ENCODE peak calls at places on chromosome 17, in nine cellular contexts. V, Q, F, J, I, N, L, Y and A are unnamed samples.

GRCh38 chr17:6475411-6475810 is 31.2 kb downstream of the PIMREG start:
- DNase-seq in V (no peak), Q (no peak), F (no peak), J (no peak), I (no peak), N (no peak), L (no peak), Y (no peak), A (no peak)

GRCh38 chr17:71361691-71362450 is 758.9 kb upstream of the SOX9 start:
- DNase-seq in V (peak; percentile 11), Q (peak; percentile 84), F (peak; percentile 69), J (no peak), I (peak; percentile 49), N (no peak), L (no peak), Y (no peak), A (no peak)

GRCh38 chr17:2462481-2462880 is 49.2 kb downstream of the METTL16 start:
- DNase-seq in V (no peak), Q (no peak), F (no peak), J (no peak), I (no peak), N (no peak), L (no peak), Y (no peak), A (no peak)

GRCh38 chr17:73336613-73337400 is 25.0 kb upstream of the CDC42EP4 start:
- DNase-seq in V (no peak), Q (no peak), F (no peak), J (no peak), I (no peak), N (no peak), L (no peak), Y (no peak), A (no peak)

GRCh38 chr17:2347805-2348685 is 10.7 kb downstream of the SGSM2 start:
- DNase-seq in V (peak; percentile 75), Q (peak; percentile 74), F (peak; percentile 75), J (peak; percentile 85), I (peak; percentile 93), N (peak; percentile 92), L (peak; percentile 65), Y (no peak), A (no peak)

GRCh38 chr17:61404702-61405046 is 5.0 kb downstream of the TBX2 start:
- DNase-seq in V (no peak), Q (no peak), F (no peak), J (no peak), I (no peak), N (no peak), L (no peak), Y (no peak), A (no peak)

GRCh38 chr17:75473246-75473645 is 16.8 kb downstream of the TMEM94 start:
- DNase-seq in V (no peak), Q (no peak), F (no peak), J (no peak), I (no peak), N (no peak), L (no peak), Y (peak; percentile 77), A (no peak)

GRCh38 chr17:32992360-32993033 is 850 bp downstream of the SPACA3 start:
- DNase-seq in V (no peak), Q (no peak), F (no peak), J (no peak), I (no peak), N (no peak), L (no peak), Y (no peak), A (no peak)

GRCh38 chr17:58200024-58200633 is 7.6 kb downstream of the EPX start:
- DNase-seq in V (peak; percentile 35), Q (peak; percentile 20), F (peak; percentile 38), J (no peak), I (peak; percentile 53), N (peak; percentile 74), L (peak; percentile 42), Y (peak; percentile 66), A (no peak)

GRCh38 chr17:53627511-53627910 is 195.2 kb upstream of the KIF2B start:
- DNase-seq in V (peak; percentile 18), Q (peak; percentile 80), F (peak; percentile 68), J (no peak), I (peak; percentile 28), N (no peak), L (no peak), Y (no peak), A (no peak)

GRCh38 chr17:57243171-57243622 is 13.1 kb upstream of the MSI2 start:
- DNase-seq in V (peak; percentile 77), Q (peak; percentile 45), F (peak; percentile 53), J (peak; percentile 66), I (peak; percentile 62), N (peak; percentile 82), L (peak; percentile 61), Y (peak; percentile 79), A (peak; percentile 40)

GRCh38 chr17:38341035-38341721 is 2.6 kb downstream of the GPR179 start:
- DNase-seq in V (peak; percentile 58), Q (no peak), F (peak; percentile 49), J (no peak), I (no peak), N (peak; percentile 57), L (no peak), Y (no peak), A (no peak)

GRCh38 chr17:54781389-54781788 is 119.3 kb upstream of the TOM1L1 start:
- DNase-seq in V (no peak), Q (no peak), F (peak; percentile 6), J (no peak), I (no peak), N (no peak), L (no peak), Y (no peak), A (no peak)

DNA sequence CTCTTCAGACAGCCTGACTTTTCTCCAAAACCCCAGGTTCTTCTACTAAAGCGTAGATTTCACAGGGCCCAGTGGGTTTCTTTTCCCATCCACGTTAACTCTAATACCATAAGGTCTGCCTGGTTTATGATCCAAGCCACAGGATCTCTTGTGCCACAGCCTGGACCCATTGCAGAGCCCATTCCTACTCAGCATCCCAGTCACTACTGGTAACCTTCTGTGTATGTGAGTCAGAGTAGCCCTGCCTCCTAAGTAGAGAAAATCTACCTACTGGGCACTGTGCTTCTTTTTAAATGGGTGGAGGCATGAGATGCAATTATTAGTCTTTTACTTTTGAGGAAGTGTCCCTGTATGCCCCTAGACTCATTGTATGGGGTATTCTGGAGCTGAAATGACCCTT is 13.5 kb downstream of the CCL11 start:
- DNase-seq in V (no peak), Q (peak; percentile 21), F (peak; percentile 24), J (no peak), I (no peak), N (no peak), L (no peak), Y (no peak), A (no peak)
- TF ChIP-seq CTCF in V (no peak), Q (no peak), F (no peak), J (no peak), I (no peak), N (no peak), L (no peak), Y (no peak), A (no peak)

DNA sequence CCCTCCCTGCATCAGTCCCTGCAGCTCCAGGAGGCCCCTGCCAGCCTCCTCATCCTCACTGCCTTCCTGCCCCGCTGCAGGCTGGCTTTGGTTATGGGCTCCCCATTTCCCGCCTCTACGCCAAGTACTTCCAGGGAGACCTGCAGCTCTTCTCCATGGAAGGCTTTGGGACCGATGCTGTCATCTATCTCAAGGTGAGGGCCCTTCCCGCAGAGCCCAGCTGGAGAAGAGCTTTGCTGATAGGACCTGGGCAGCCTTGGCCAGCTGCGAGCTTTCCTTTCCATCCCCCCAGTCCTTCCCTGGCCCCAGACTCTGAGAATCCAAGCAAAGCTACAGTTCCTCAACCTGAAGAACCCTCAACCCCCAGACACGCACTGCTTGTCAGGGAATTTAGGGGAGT is 14.1 kb downstream of the PDK2 start:
- DNase-seq in V (no peak), Q (no peak), F (no peak), J (no peak), I (no peak), N (no peak), L (no peak), Y (no peak), A (no peak)
- H3K4me3 ChIP-seq in V (no peak overlapping the region), Q (no peak overlapping the region), F (no peak overlapping the region), J (no peak overlapping the region), I (no peak overlapping the region), N (no peak overlapping the region), L (no peak overlapping the region), Y (no peak overlapping the region), A (no peak overlapping the region)

GRCh38 chr17:7856840-7857723 is at the start of gene NAA38:
- DNase-seq in V (peak; percentile 100), Q (peak; percentile 99), F (peak; percentile 98), J (peak; percentile 95), I (peak; percentile 100), N (peak; percentile 100), L (peak; percentile 99), Y (peak; percentile 96), A (peak; percentile 99)
- TF ChIP-seq CTCF in V (peak; percentile 42), Q (peak; percentile 8), F (peak; percentile 64), J (peak; percentile 19), I (peak; percentile 33), N (peak; percentile 48), L (peak; percentile 64), Y (no peak), A (peak; percentile 52)

GRCh38 chr17:47957591-47958490 is at the start of gene PRR15L:
- DNase-seq in V (no peak), Q (no peak), F (peak; percentile 38), J (peak; percentile 80), I (no peak), N (no peak), L (no peak), Y (no peak), A (no peak)
- H3K4me3 ChIP-seq in V (no peak within 1 kb of the TSS), Q (no peak within 1 kb of the TSS), F (peak within 1 kb of the TSS; percentile 20), J (peak within 1 kb of the TSS; percentile 60), I (no peak within 1 kb of the TSS), N (no peak within 1 kb of the TSS), L (no peak within 1 kb of the TSS), Y (no peak within 1 kb of the TSS), A (no peak within 1 kb of the TSS)

DNA sequence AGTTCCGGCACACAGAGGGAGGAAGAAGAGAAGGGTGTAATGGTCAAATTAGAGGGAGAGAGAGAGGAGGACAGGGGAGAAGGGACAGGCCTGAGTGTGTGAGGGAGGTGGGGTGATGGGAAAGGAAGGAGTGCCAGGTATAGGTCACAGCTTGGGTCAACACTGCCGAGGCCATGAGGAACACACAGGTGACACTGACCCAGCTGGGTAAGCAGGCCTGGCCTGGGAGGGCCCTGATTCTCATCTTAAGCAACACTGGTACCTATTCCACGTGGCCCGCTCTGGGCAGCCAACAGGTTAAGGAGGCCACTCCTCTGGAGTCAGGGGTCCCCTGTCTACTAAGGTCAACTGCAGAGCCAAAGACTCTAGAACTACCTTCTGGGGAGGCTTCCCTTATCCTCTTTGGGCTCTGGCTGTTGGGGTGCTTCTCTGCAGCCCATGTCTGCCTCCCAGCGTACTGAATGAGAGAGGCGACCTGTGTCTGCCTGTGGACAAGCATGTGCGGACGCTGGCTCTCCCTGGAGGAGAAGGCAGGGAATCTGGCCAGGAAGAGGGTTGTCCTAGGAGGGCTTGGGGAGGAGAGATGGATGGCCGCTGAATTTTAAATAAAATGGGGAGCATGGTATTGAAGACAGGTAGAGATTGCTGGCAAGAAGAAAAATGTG is 57.6 kb downstream of the RGS9 start:
- DNase-seq in V (peak; percentile 20), Q (no peak), F (no peak), J (no peak), I (no peak), N (no peak), L (no peak), Y (no peak), A (no peak)
- TF ChIP-seq CTCF in V (no peak), Q (no peak), F (no peak), J (no peak), I (no peak), N (peak; percentile 10), L (peak; percentile 9), Y (no peak), A (no peak)

GRCh38 chr17:28370744-28371103 is 617 bp upstream of the VTN start:
- DNase-seq in V (no peak), Q (no peak), F (no peak), J (no peak), I (no peak), N (no peak), L (no peak), Y (no peak), A (no peak)
- H3K4me3 ChIP-seq in V (no peak overlapping the region), Q (no peak overlapping the region), F (no peak overlapping the region), J (peak overlapping the region; percentile 85), I (no peak overlapping the region), N (peak overlapping the region; percentile 66), L (no peak overlapping the region), Y (no peak overlapping the region), A (no peak overlapping the region)